ENCODE peak calls at places on chromosomes 4 and X, in ten cellular contexts. Y is suprapubic skin; V is tibial nerve; C is breast epithelium; U is IMR-90; G is astrocyte; J is fibroblast of lung; D is CD8-positive, alpha-beta memory T cell; Q is hepatocyte; M is iPS DF 6.9. Z is an unnamed sample.
A peak's percentile ranks its signal among the peaks of the same experiment; 100 is the strongest.

GRCh38 chr4:61312526-61312925 is 112.4 kb downstream of the ADGRL3 start:
- DNase-seq in Y (no peak), M (no peak), V (no peak), G (peak; percentile 42), C (no peak), Q (no peak), U (peak; percentile 2), D (no peak), J (peak; percentile 50), Z (no peak)

GRCh38 chrX:43822015-43822414 is 60.2 kb downstream of the MAOB start:
- DNase-seq in D (no peak), V (no peak), M (no peak), J (peak; percentile 70), U (peak; percentile 33), G (peak; percentile 62), Y (no peak), Q (no peak), C (no peak), Z (no peak)

GRCh38 chrX:68685722-68686683 is 38.5 kb downstream of the STARD8 start:
- DNase-seq in D (no peak), Y (no peak), G (peak; percentile 45), Q (peak; percentile 47), V (no peak), M (no peak), J (peak; percentile 63), U (peak; percentile 76), C (no peak), Z (no peak)

GRCh38 chrX:24682739-24683432 is 10.8 kb upstream of the POLA1 start:
- DNase-seq in V (no peak), M (no peak), D (no peak), C (no peak), J (no peak), Y (no peak), Q (no peak), G (no peak), U (no peak), Z (no peak)

GRCh38 chrX:125894947-125895346 is 271.1 kb downstream of the DCAF12L2 start:
- DNase-seq in J (no peak), Y (no peak), D (no peak), M (no peak), Q (no peak), V (no peak), C (no peak), U (no peak), G (no peak), Z (no peak)

GRCh38 chr4:182062936-182063335 is 180.3 kb upstream of the TENM3 start:
- DNase-seq in G (peak; percentile 95), C (no peak), Q (peak; percentile 11), U (peak; percentile 91), D (no peak), M (no peak), J (peak; percentile 95), V (no peak), Y (no peak), Z (no peak)

GRCh38 chr4:56786955-56787354 is 34.5 kb downstream of the SPINK2 start:
- DNase-seq in J (peak; percentile 95), M (no peak), U (peak; percentile 96), Y (no peak), Q (peak; percentile 69), D (no peak), C (no peak), G (peak; percentile 91), V (no peak), Z (peak; percentile 28)

GRCh38 chrX:35392232-35392631 is 405.9 kb upstream of the MAGEB16 start:
- DNase-seq in U (no peak), Y (no peak), J (no peak), G (no peak), Q (no peak), D (no peak), M (no peak), V (no peak), C (no peak), Z (no peak)

GRCh38 chr4:10088135-10089010 is 28.2 kb downstream of the WDR1 start:
- DNase-seq in C (no peak), Y (no peak), J (no peak), G (no peak), Q (no peak), D (peak; percentile 37), U (no peak), M (no peak), V (no peak), Z (no peak)

GRCh38 chr4:112519689-112520597 is 4.0 kb upstream of the NEUROG2 start:
- DNase-seq in D (no peak), J (no peak), M (no peak), G (no peak), V (no peak), Y (no peak), Q (no peak), C (no peak), U (no peak), Z (no peak)

GRCh38 chr4:53614616-53615015 is 23.3 kb upstream of the LNX1 start:
- DNase-seq in Q (peak; percentile 48), C (no peak), D (no peak), U (no peak), G (no peak), Y (no peak), J (no peak), M (no peak), V (no peak), Z (peak; percentile 38)

GRCh38 chrX:63282077-63282476 is 69.1 kb downstream of the SPIN4 start:
- DNase-seq in V (no peak), C (no peak), M (no peak), G (no peak), Y (no peak), J (no peak), Q (no peak), D (no peak), U (no peak), Z (no peak)

GRCh38 chr4:84985952-84986351 is 19.5 kb upstream of the WDFY3 start:
- DNase-seq in G (peak; percentile 68), Q (no peak), Y (no peak), C (no peak), D (no peak), U (peak; percentile 78), V (no peak), J (peak; percentile 77), M (no peak), Z (no peak)

GRCh38 chrX:1521459-1521956 is 15.5 kb downstream of the P2RY8 start:
- DNase-seq in J (no peak), M (peak; percentile 41), D (peak; percentile 86), V (no peak), C (no peak), Y (no peak), G (no peak), U (no peak), Q (no peak), Z (no peak)

GRCh38 chr4:101191302-101192098 is 155.8 kb downstream of the PPP3CA start:
- DNase-seq in G (peak; percentile 93), Y (no peak), Q (peak; percentile 20), M (no peak), C (peak; percentile 56), J (peak; percentile 92), V (peak; percentile 70), D (no peak), U (peak; percentile 92), Z (peak; percentile 73)

GRCh38 chrX:100973411-100973810 is 3.9 kb downstream of the ARL13A start:
- DNase-seq in C (no peak), M (no peak), G (peak; percentile 50), Q (no peak), U (peak; percentile 87), Y (no peak), D (no peak), J (peak; percentile 66), V (no peak), Z (no peak)

GRCh38 chr4:121717680-121718237 is 21.0 kb upstream of the ANXA5 start:
- DNase-seq in U (peak; percentile 74), C (no peak), G (no peak), M (no peak), V (peak; percentile 41), Y (no peak), Q (no peak), D (no peak), J (no peak), Z (no peak)

GRCh38 chrX:12894074-12894691 is 12.2 kb upstream of the TLR8 start:
- DNase-seq in C (no peak), M (no peak), J (no peak), V (peak; percentile 29), Q (peak; percentile 66), G (no peak), U (peak; percentile 18), D (peak; percentile 51), Y (no peak), Z (peak; percentile 57)

GRCh38 chr4:6746721-6747689 is 31.0 kb downstream of the BLOC1S4 start:
- DNase-seq in G (peak; percentile 33), Y (no peak), Q (peak; percentile 28), C (peak; percentile 92), V (no peak), U (no peak), J (peak; percentile 48), M (no peak), D (no peak), Z (peak; percentile 90)

GRCh38 chrX:70613295-70613694 is 168.7 kb downstream of the DLG3 start:
- DNase-seq in C (no peak), Y (no peak), U (peak; percentile 53), Q (peak; percentile 7), G (no peak), M (no peak), J (peak; percentile 0), V (no peak), D (no peak), Z (no peak)
- H3K27ac ChIP-seq in C (no peak overlapping the region), Y (no peak overlapping the region), U (no peak overlapping the region), Q (no peak overlapping the region), G (no peak overlapping the region), M (no peak overlapping the region), J (no peak overlapping the region), V (no peak overlapping the region), D (no peak overlapping the region), Z (no peak overlapping the region)

GRCh38 chr4:81355136-81355535 is 116.6 kb downstream of the RASGEF1B start:
- DNase-seq in J (no peak), U (no peak), Y (no peak), V (no peak), M (no peak), G (no peak), Q (no peak), C (no peak), D (no peak), Z (no peak)
- H3K27ac ChIP-seq in J (no peak overlapping the region), U (no peak overlapping the region), Y (no peak overlapping the region), V (no peak overlapping the region), M (no peak overlapping the region), G (no peak overlapping the region), Q (no peak overlapping the region), C (no peak overlapping the region), D (no peak overlapping the region), Z (no peak overlapping the region)

GRCh38 chr4:90127706-90128345 is 632 bp downstream of the CCSER1 start:
- DNase-seq in D (no peak), J (peak; percentile 18), V (no peak), U (no peak), G (peak; percentile 1), Q (peak; percentile 63), M (no peak), C (peak; percentile 52), Y (no peak), Z (peak; percentile 50)
- H3K27ac ChIP-seq in D (no peak overlapping the region), J (no peak overlapping the region), V (no peak overlapping the region), U (no peak overlapping the region), G (no peak overlapping the region), Q (peak overlapping the region; percentile 84), M (no peak overlapping the region), C (peak overlapping the region; percentile 95), Y (peak overlapping the region; percentile 81), Z (peak overlapping the region; percentile 92)

DNA sequence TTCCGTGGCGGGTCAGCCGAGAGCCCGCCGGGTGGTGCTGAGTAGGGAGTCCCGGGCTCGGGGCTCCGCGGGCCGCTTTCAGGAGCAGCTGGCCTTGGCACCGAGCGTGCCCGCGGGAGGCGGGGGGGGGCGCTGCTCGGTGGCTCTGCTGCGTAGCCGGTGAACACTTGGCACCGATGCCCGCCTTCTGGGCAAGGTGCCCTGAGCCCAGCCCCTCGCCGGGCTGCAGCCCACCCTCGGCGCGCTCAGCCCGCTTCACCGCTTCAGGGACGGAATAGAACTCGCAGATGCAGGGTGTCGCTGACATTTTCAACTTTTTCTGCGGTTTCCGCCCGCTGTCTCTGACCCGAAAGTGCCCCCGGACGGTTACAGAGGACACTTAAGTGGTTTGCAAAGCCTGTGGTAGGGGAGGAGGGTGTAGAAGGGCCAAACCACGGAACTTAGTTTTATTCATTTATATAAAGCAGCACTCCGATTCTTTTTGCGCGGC is 659 bp downstream of the CD38 start:
- DNase-seq in V (no peak), C (no peak), D (peak; percentile 65), G (peak; percentile 26), J (peak; percentile 44), Q (peak; percentile 18), Y (no peak), M (no peak), U (no peak), Z (no peak)
- H3K27ac ChIP-seq in V (peak overlapping the region; percentile 44), C (no peak overlapping the region), D (no peak overlapping the region), G (no peak overlapping the region), J (no peak overlapping the region), Q (no peak overlapping the region), Y (no peak overlapping the region), M (no peak overlapping the region), U (no peak overlapping the region), Z (no peak overlapping the region)

Z was measured in stomach.